ENCODE peak calls at places on chromosome 18, in four cellular contexts. J is stomach, P is heart left ventricle, K is fibroblast of mammary gland. E is an unnamed sample.

GRCh38 chr18:45920367-45920766 is 46.8 kb downstream of the EPG5 start:
- DNase-seq in J (peak), P (peak), K (peak), E (peak)

GRCh38 chr18:33828949-33829348 is 250.9 kb downstream of the ASXL3 start:
- DNase-seq in J (no peak), P (no peak), K (no peak), E (no peak)

GRCh38 chr18:8657873-8658521 is 47.4 kb upstream of the MTCL1 start:
- DNase-seq in J (no peak), P (no peak), K (no peak), E (peak)

GRCh38 chr18:69401475-69402218 is 959 bp downstream of the DOK6 start:
- DNase-seq in J (no peak), P (peak), K (peak), E (peak)

GRCh38 chr18:35410561-35410960 is 33.4 kb upstream of the ZNF396 start:
- DNase-seq in J (no peak), P (no peak), K (no peak), E (no peak)

GRCh38 chr18:63817441-63818051 is 42.3 kb downstream of the SERPINB7 start:
- DNase-seq in J (no peak), P (no peak), K (peak), E (peak)

GRCh38 chr18:70289351-70290330 is 796 bp downstream of the SOCS6 start:
- DNase-seq in J (peak), P (peak), K (no peak), E (peak)

GRCh38 chr18:5890606-5891360 is 4.5 kb downstream of the TMEM200C start:
- DNase-seq in J (peak), P (peak), K (peak), E (no peak)

GRCh38 chr18:57837917-57838548 is 34.9 kb upstream of the ATP8B1 start:
- DNase-seq in J (no peak), P (no peak), K (no peak), E (no peak)

DNA sequence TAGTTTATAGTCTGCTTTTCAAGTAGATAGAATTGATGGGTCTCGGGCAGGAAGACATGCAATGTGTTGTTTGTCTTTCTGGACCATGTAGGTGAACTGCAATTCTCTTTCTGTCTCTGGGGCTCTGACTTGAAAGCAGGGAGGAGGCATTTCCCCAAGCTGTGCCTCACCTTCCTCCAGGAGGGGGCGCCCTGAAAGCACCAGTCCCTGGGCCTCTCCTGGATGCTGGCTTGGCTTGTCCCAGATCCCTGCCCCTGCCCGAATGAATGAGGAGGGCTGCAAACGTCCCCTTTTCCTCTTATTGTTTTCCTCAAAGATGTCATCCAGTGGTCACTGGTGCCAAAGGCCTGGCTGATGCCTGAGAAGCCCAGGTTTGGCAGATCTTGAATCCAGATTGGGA is 270.6 kb downstream of the CELF4 start:
- DNase-seq in J (no peak), P (no peak), K (peak), E (no peak)
- TF ChIP-seq CTCF in J (no peak), P (no peak), K (peak), E (peak)

DNA sequence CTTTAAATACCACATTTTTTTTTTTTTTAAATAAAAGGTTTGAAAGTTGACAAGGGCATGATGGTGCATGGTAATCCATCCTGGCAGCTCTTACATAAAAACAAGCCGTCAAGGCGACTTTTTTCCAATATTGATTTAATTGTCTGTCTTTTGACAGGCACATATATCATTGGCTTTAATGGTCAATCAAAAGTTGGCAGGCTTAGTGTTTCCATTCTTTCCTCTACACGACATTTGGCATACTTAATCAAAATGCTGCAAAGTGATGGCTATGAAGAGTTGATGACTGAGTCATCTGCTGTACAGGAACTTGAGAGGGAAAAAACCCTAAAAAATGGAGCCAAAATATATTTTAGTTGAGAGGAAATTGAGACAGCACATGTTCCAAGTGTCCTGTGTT is 3.0 kb downstream of the TSHZ1 start:
- DNase-seq in J (no peak), P (no peak), K (peak), E (peak)
- H3K4me3 ChIP-seq in J (peak), P (no peak), K (no peak), E (no peak)

DNA sequence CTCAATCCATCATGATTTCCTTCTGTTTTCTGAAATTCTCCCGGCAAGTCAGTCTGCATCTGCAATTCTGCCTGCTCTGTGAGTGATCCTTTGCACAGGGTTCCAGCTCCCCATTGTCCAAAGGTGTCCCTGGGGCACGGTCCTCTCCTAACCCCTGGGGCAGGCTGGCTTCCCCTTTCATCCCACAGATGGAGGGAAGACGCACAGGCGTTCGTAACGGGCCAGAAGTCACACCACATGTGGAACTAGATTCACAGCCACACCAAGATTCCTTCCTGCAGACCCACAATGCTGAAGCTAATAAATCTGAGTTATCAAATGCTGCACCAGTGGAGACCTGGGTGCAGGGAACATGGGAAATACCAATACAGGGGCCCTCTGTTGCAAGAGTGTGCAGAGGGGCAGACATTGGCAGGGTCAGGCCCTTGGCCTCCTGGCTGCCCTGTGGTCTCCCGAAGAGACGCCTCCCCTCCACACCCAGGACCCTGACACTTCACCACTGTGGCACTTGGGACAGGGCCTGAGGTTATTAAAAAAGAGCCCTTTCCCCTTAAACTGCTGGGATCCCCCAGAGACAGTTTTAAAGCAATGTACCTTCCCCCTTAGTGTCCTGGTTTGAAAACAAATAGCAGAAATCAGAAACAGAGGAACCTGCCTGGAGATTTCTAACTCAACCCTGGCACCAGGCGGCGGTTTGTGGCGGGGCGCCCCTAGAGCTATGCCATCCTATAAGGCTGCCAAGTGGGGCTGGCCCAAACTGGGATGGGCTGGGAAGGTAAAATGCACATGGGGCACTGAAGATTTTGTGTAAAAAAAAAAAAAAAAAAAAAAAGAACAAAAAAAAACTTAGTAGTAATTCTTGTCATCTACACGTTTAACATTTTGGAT is 15.4 kb downstream of the ZNF516 start:
- DNase-seq in J (no peak), P (no peak), K (no peak), E (no peak)
- TF ChIP-seq CTCF in J (no peak), P (no peak), K (no peak), E (no peak)

DNA sequence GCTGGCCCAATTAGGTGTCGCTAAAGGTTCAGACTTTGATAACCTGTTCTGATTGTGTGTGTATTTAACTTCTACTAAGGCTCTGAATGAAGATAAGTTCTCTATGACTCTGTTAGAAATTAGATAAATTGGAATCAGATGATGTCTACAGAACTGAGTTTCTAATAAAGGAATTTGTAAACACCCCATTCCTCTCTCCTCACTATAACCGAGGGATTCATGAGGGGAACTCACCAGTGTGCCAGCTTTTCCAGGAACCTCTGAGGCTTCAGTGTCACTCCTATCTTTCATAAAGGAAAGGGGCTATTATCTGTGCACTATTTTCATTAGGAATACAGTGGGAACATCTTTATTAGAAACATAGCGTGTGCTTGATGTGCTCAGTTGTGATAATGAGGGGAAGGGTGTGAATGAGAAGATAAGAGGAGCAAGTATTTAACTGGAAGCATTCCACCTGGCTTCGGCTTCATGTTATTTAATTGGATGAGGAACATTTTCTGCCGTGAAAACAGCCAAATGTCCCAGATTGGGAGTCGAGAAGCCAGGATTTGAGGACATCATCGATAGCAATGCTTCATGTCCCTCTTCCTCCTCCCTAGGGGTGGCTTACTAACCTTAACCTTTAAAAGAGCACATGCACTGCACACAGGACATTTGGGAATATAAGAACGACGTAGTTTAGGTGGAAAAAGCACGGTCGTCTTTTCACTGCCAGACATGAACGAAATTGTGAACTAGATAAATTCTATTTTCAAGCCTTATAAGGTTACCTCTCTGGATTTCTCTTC is 84.8 kb upstream of the TCF4 start:
- DNase-seq in J (no peak), P (no peak), K (no peak), E (peak)
- H3K4me3 ChIP-seq in J (no peak), P (no peak), K (no peak), E (no peak)